ENCODE peak calls at places on chromosomes 4 and X, in four cellular contexts. S is GM23338; P is NCI-H748 treated with DMSO at 0.1 percent for 48 hours; F is activated T-cell treated with anti-CD3 and anti-CD28 coated beads, Interleukin-2, amount 50 U/mL, for 72 hours. M is an unnamed sample.

GRCh38 chrX:15050395-15050794 is 177.2 kb downstream of the MOSPD2 start:
- DNase-seq in S (no peak), P (no peak), F (no peak), M (no peak)

GRCh38 chrX:24264383-24264782 is 49.5 kb downstream of the SUPT20HL2 start:
- DNase-seq in S (no peak), P (no peak), F (no peak), M (no peak)

GRCh38 chr4:165971941-165972340 is 98.9 kb downstream of the TLL1 start:
- DNase-seq in S (no peak), P (no peak), F (no peak), M (no peak)

GRCh38 chr4:110514889-110515479 is 39.0 kb downstream of the ENPEP start:
- DNase-seq in S (peak), P (peak), F (no peak), M (no peak)

GRCh38 chrX:47662144-47662657 is 3.2 kb upstream of the UXT start:
- DNase-seq in S (no peak), P (no peak), F (peak), M (no peak)

GRCh38 chr4:182265881-182266280 is 22.7 kb downstream of the TENM3 start:
- DNase-seq in S (peak), P (no peak), F (no peak), M (no peak)

GRCh38 chr4:52038109-52038912 is at the start of gene SGCB:
- DNase-seq in S (peak), P (peak), F (peak), M (peak)

GRCh38 chr4:182533948-182534347 is 290.7 kb downstream of the TENM3 start:
- DNase-seq in S (no peak), P (no peak), F (no peak), M (no peak)

GRCh38 chrX:154596290-154596929 is 11.5 kb downstream of the CTAG1A start:
- DNase-seq in S (peak), P (no peak), F (peak), M (no peak)

GRCh38 chr4:19748470-19748869 is 503.2 kb upstream of the SLIT2 start:
- DNase-seq in S (no peak), P (no peak), F (no peak), M (no peak)

GRCh38 chrX:41558531-41558930 is 111.4 kb downstream of the NYX start:
- DNase-seq in S (peak), P (no peak), F (no peak), M (no peak)

GRCh38 chrX:68203656-68204055 is 229.6 kb downstream of the OPHN1 start:
- DNase-seq in S (no peak), P (no peak), F (no peak), M (no peak)

GRCh38 chr4:99126376-99126775 is 17.7 kb downstream of the ADH4 start:
- DNase-seq in S (no peak), P (no peak), F (no peak), M (no peak)

GRCh38 chrX:9566150-9566621 is 101.3 kb downstream of the TBL1X start:
- DNase-seq in S (no peak), P (no peak), F (peak), M (no peak)

GRCh38 chrX:54825716-54826428 is 18.3 kb downstream of the MAGED2 start:
- DNase-seq in S (peak), P (no peak), F (no peak), M (no peak)

GRCh38 chr4:60746172-60746571 is 454.0 kb upstream of the ADGRL3 start:
- DNase-seq in S (no peak), P (no peak), F (no peak), M (no peak)

GRCh38 chr4:147830987-147831386 is 99.1 kb downstream of the ARHGAP10 start:
- DNase-seq in S (no peak), P (no peak), F (no peak), M (no peak)

GRCh38 chr4:53531695-53532224 is 59.5 kb downstream of the LNX1 start:
- DNase-seq in S (no peak), P (no peak), F (no peak), M (no peak)

GRCh38 chrX:69362354-69362753 is 141.8 kb upstream of the NALF2 start:
- DNase-seq in S (no peak), P (no peak), F (no peak), M (no peak)

GRCh38 chr4:113878718-113879117 is 100.7 kb downstream of the ARSJ start:
- DNase-seq in S (peak), P (peak), F (no peak), M (no peak)

GRCh38 chr4:25088342-25088952 is 57.7 kb upstream of the LGI2 start:
- DNase-seq in S (peak), P (no peak), F (no peak), M (peak)

GRCh38 chrX:55488268-55488558 is 1.4 kb downstream of the USP51 start:
- DNase-seq in S (peak), P (no peak), F (no peak), M (peak)

GRCh38 chr4:114717432-114717831 is 118.8 kb downstream of the UGT8 start:
- DNase-seq in S (no peak), P (no peak), F (no peak), M (no peak)

GRCh38 chrX:3522016-3522690 is 175.7 kb upstream of the MXRA5 start:
- DNase-seq in S (no peak), P (no peak), F (no peak), M (no peak)

GRCh38 chrX:41723305-41723704 is 676 bp upstream of the GPR82 start:
- DNase-seq in S (no peak), P (no peak), F (no peak), M (no peak)

GRCh38 chrX:130878350-130879341 is 24.4 kb downstream of the ENOX2 start:
- DNase-seq in S (no peak), P (no peak), F (no peak), M (no peak)

GRCh38 chr4:117817316-117817715 is 217.0 kb upstream of the NDST3 start:
- DNase-seq in S (no peak), P (no peak), F (no peak), M (no peak)

GRCh38 chr4:121246698-121247097 is 82.6 kb upstream of the TNIP3 start:
- DNase-seq in S (no peak), P (no peak), F (no peak), M (no peak)

GRCh38 chr4:149993030-149993429 is 85.2 kb upstream of the DCLK2 start:
- DNase-seq in S (no peak), P (no peak), F (peak), M (no peak)

GRCh38 chr4:10223782-10224181 is 107.2 kb upstream of the WDR1 start:
- DNase-seq in S (no peak), P (no peak), F (no peak), M (no peak)

GRCh38 chr4:156388826-156389225 is 435.2 kb upstream of the CTSO start:
- DNase-seq in S (no peak), P (no peak), F (no peak), M (no peak)

GRCh38 chr4:167555338-167556022 is 321.2 kb upstream of the SPOCK3 start:
- DNase-seq in S (no peak), P (no peak), F (no peak), M (no peak)

GRCh38 chr4:133160853-133161252 is 11.8 kb downstream of the PCDH10 start:
- DNase-seq in S (no peak), P (no peak), F (no peak), M (no peak)

M was measured in hypothalamus.